ENCODE peak calls at places on chromosomes 5 and 9, in six cellular contexts. One of them, this sample, is unnamed.
A peak's percentile ranks its signal among the peaks of the same experiment; 100 is the strongest.

GRCh38 chr5:133777951-133778350 is 165.6 kb upstream of the FSTL4 start:
- DNase-seq in SHP77 treated with DMSO at 0.1 percent for 48 hours: no peak
- DNase-seq in NCI-H1930: no peak
- DNase-seq in stimulated activated CD4-positive, alpha-beta T cell treated with anti-CD3 and anti-CD28 coated beads, Interleukin-1b, Interleukin-23, amount 100 ng/mL, for 48 hours: no peak
- DNase-seq in activated naive CD8-positive, alpha-beta T cell treated with anti-CD3 and anti-CD28 coated beads, Interleukin-2, amount 50 U/mL, for 24 hours: no peak
- DNase-seq in suprapubic skin: no peak
- DNase-seq in this sample: no peak

GRCh38 chr5:100424017-100424416 is 111.2 kb upstream of the FAM174A start:
- DNase-seq in SHP77 treated with DMSO at 0.1 percent for 48 hours: no peak
- DNase-seq in NCI-H1930: no peak
- DNase-seq in activated naive CD8-positive, alpha-beta T cell treated with anti-CD3 and anti-CD28 coated beads, Interleukin-2, amount 50 U/mL, for 24 hours: no peak
- DNase-seq in suprapubic skin: no peak
- DNase-seq in stimulated activated CD4-positive, alpha-beta T cell treated with anti-CD3 and anti-CD28 coated beads, Interleukin-1b, Interleukin-23, amount 100 ng/mL, for 48 hours: no peak
- DNase-seq in this sample: no peak

GRCh38 chr5:54311178-54311811 is 922 bp upstream of the ARL15 start:
- DNase-seq in stimulated activated CD4-positive, alpha-beta T cell treated with anti-CD3 and anti-CD28 coated beads, Interleukin-1b, Interleukin-23, amount 100 ng/mL, for 48 hours: no peak
- DNase-seq in NCI-H1930: no peak
- DNase-seq in activated naive CD8-positive, alpha-beta T cell treated with anti-CD3 and anti-CD28 coated beads, Interleukin-2, amount 50 U/mL, for 24 hours: no peak
- DNase-seq in SHP77 treated with DMSO at 0.1 percent for 48 hours: no peak
- DNase-seq in suprapubic skin: no peak
- DNase-seq in this sample: no peak

GRCh38 chr9:76314321-76314720 is 79.9 kb downstream of the RFK start:
- DNase-seq in suprapubic skin: no peak
- DNase-seq in SHP77 treated with DMSO at 0.1 percent for 48 hours: no peak
- DNase-seq in activated naive CD8-positive, alpha-beta T cell treated with anti-CD3 and anti-CD28 coated beads, Interleukin-2, amount 50 U/mL, for 24 hours: no peak
- DNase-seq in stimulated activated CD4-positive, alpha-beta T cell treated with anti-CD3 and anti-CD28 coated beads, Interleukin-1b, Interleukin-23, amount 100 ng/mL, for 48 hours: no peak
- DNase-seq in NCI-H1930: no peak
- DNase-seq in this sample: no peak

GRCh38 chr5:62268239-62268638 is 37.8 kb upstream of the KIF2A start:
- DNase-seq in SHP77 treated with DMSO at 0.1 percent for 48 hours: no peak
- DNase-seq in suprapubic skin: no peak
- DNase-seq in NCI-H1930: no peak
- DNase-seq in activated naive CD8-positive, alpha-beta T cell treated with anti-CD3 and anti-CD28 coated beads, Interleukin-2, amount 50 U/mL, for 24 hours: no peak
- DNase-seq in stimulated activated CD4-positive, alpha-beta T cell treated with anti-CD3 and anti-CD28 coated beads, Interleukin-1b, Interleukin-23, amount 100 ng/mL, for 48 hours: no peak
- DNase-seq in this sample: no peak

GRCh38 chr9:32644698-32645097 is 9.2 kb upstream of the TAF1L start:
- DNase-seq in stimulated activated CD4-positive, alpha-beta T cell treated with anti-CD3 and anti-CD28 coated beads, Interleukin-1b, Interleukin-23, amount 100 ng/mL, for 48 hours: no peak
- DNase-seq in suprapubic skin: no peak
- DNase-seq in NCI-H1930: no peak
- DNase-seq in SHP77 treated with DMSO at 0.1 percent for 48 hours: no peak
- DNase-seq in activated naive CD8-positive, alpha-beta T cell treated with anti-CD3 and anti-CD28 coated beads, Interleukin-2, amount 50 U/mL, for 24 hours: no peak
- DNase-seq in this sample: no peak

GRCh38 chr5:33362915-33363314 is 77.8 kb upstream of the TARS1 start:
- DNase-seq in suprapubic skin: no peak
- DNase-seq in activated naive CD8-positive, alpha-beta T cell treated with anti-CD3 and anti-CD28 coated beads, Interleukin-2, amount 50 U/mL, for 24 hours: no peak
- DNase-seq in SHP77 treated with DMSO at 0.1 percent for 48 hours: no peak
- DNase-seq in stimulated activated CD4-positive, alpha-beta T cell treated with anti-CD3 and anti-CD28 coated beads, Interleukin-1b, Interleukin-23, amount 100 ng/mL, for 48 hours: no peak
- DNase-seq in NCI-H1930: no peak
- DNase-seq in this sample: no peak

GRCh38 chr5:157247267-157247666 is 18.7 kb upstream of the CYFIP2 start:
- DNase-seq in suprapubic skin: no peak
- DNase-seq in stimulated activated CD4-positive, alpha-beta T cell treated with anti-CD3 and anti-CD28 coated beads, Interleukin-1b, Interleukin-23, amount 100 ng/mL, for 48 hours: peak; percentile 77
- DNase-seq in SHP77 treated with DMSO at 0.1 percent for 48 hours: no peak
- DNase-seq in activated naive CD8-positive, alpha-beta T cell treated with anti-CD3 and anti-CD28 coated beads, Interleukin-2, amount 50 U/mL, for 24 hours: no peak
- DNase-seq in NCI-H1930: no peak
- DNase-seq in this sample: no peak

GRCh38 chr5:79146352-79146751 is 34.7 kb downstream of the BHMT start:
- DNase-seq in activated naive CD8-positive, alpha-beta T cell treated with anti-CD3 and anti-CD28 coated beads, Interleukin-2, amount 50 U/mL, for 24 hours: no peak
- DNase-seq in NCI-H1930: no peak
- DNase-seq in suprapubic skin: no peak
- DNase-seq in SHP77 treated with DMSO at 0.1 percent for 48 hours: no peak
- DNase-seq in stimulated activated CD4-positive, alpha-beta T cell treated with anti-CD3 and anti-CD28 coated beads, Interleukin-1b, Interleukin-23, amount 100 ng/mL, for 48 hours: no peak
- DNase-seq in this sample: no peak

GRCh38 chr5:122736086-122736485 is 38.8 kb upstream of the SNX2 start:
- DNase-seq in activated naive CD8-positive, alpha-beta T cell treated with anti-CD3 and anti-CD28 coated beads, Interleukin-2, amount 50 U/mL, for 24 hours: no peak
- DNase-seq in suprapubic skin: no peak
- DNase-seq in SHP77 treated with DMSO at 0.1 percent for 48 hours: no peak
- DNase-seq in stimulated activated CD4-positive, alpha-beta T cell treated with anti-CD3 and anti-CD28 coated beads, Interleukin-1b, Interleukin-23, amount 100 ng/mL, for 48 hours: no peak
- DNase-seq in NCI-H1930: no peak
- DNase-seq in this sample: no peak

GRCh38 chr9:79257215-79257614 is 314.6 kb upstream of the TLE4 start:
- DNase-seq in NCI-H1930: peak; percentile 23
- DNase-seq in suprapubic skin: no peak
- DNase-seq in SHP77 treated with DMSO at 0.1 percent for 48 hours: no peak
- DNase-seq in stimulated activated CD4-positive, alpha-beta T cell treated with anti-CD3 and anti-CD28 coated beads, Interleukin-1b, Interleukin-23, amount 100 ng/mL, for 48 hours: no peak
- DNase-seq in activated naive CD8-positive, alpha-beta T cell treated with anti-CD3 and anti-CD28 coated beads, Interleukin-2, amount 50 U/mL, for 24 hours: no peak
- DNase-seq in this sample: no peak

GRCh38 chr5:24535646-24536045 is 109.1 kb downstream of the CDH10 start:
- DNase-seq in activated naive CD8-positive, alpha-beta T cell treated with anti-CD3 and anti-CD28 coated beads, Interleukin-2, amount 50 U/mL, for 24 hours: no peak
- DNase-seq in suprapubic skin: no peak
- DNase-seq in SHP77 treated with DMSO at 0.1 percent for 48 hours: peak; percentile 98
- DNase-seq in NCI-H1930: no peak
- DNase-seq in stimulated activated CD4-positive, alpha-beta T cell treated with anti-CD3 and anti-CD28 coated beads, Interleukin-1b, Interleukin-23, amount 100 ng/mL, for 48 hours: no peak
- DNase-seq in this sample: no peak

GRCh38 chr5:35854248-35854647 is 2.4 kb upstream of the IL7R start:
- DNase-seq in activated naive CD8-positive, alpha-beta T cell treated with anti-CD3 and anti-CD28 coated beads, Interleukin-2, amount 50 U/mL, for 24 hours: peak; percentile 59
- DNase-seq in suprapubic skin: no peak
- DNase-seq in SHP77 treated with DMSO at 0.1 percent for 48 hours: no peak
- DNase-seq in NCI-H1930: no peak
- DNase-seq in stimulated activated CD4-positive, alpha-beta T cell treated with anti-CD3 and anti-CD28 coated beads, Interleukin-1b, Interleukin-23, amount 100 ng/mL, for 48 hours: peak; percentile 66
- DNase-seq in this sample: no peak

GRCh38 chr5:99900302-99900811 is 634.8 kb upstream of the FAM174A start:
- DNase-seq in SHP77 treated with DMSO at 0.1 percent for 48 hours: peak; percentile 25
- DNase-seq in NCI-H1930: no peak
- DNase-seq in activated naive CD8-positive, alpha-beta T cell treated with anti-CD3 and anti-CD28 coated beads, Interleukin-2, amount 50 U/mL, for 24 hours: no peak
- DNase-seq in stimulated activated CD4-positive, alpha-beta T cell treated with anti-CD3 and anti-CD28 coated beads, Interleukin-1b, Interleukin-23, amount 100 ng/mL, for 48 hours: no peak
- DNase-seq in suprapubic skin: no peak
- DNase-seq in this sample: no peak

GRCh38 chr9:117535439-117535838 is 120.6 kb upstream of the ASTN2 start:
- DNase-seq in SHP77 treated with DMSO at 0.1 percent for 48 hours: no peak
- DNase-seq in activated naive CD8-positive, alpha-beta T cell treated with anti-CD3 and anti-CD28 coated beads, Interleukin-2, amount 50 U/mL, for 24 hours: no peak
- DNase-seq in stimulated activated CD4-positive, alpha-beta T cell treated with anti-CD3 and anti-CD28 coated beads, Interleukin-1b, Interleukin-23, amount 100 ng/mL, for 48 hours: no peak
- DNase-seq in NCI-H1930: no peak
- DNase-seq in suprapubic skin: no peak
- DNase-seq in this sample: peak; percentile 15

GRCh38 chr9:136753371-136754058 is 4.5 kb downstream of the LCN8 start:
- DNase-seq in activated naive CD8-positive, alpha-beta T cell treated with anti-CD3 and anti-CD28 coated beads, Interleukin-2, amount 50 U/mL, for 24 hours: no peak
- DNase-seq in suprapubic skin: no peak
- DNase-seq in SHP77 treated with DMSO at 0.1 percent for 48 hours: no peak
- DNase-seq in NCI-H1930: no peak
- DNase-seq in stimulated activated CD4-positive, alpha-beta T cell treated with anti-CD3 and anti-CD28 coated beads, Interleukin-1b, Interleukin-23, amount 100 ng/mL, for 48 hours: no peak
- DNase-seq in this sample: no peak

GRCh38 chr5:34915856-34916192 is 313 bp downstream of the BRIX1 start:
- DNase-seq in NCI-H1930: no peak
- DNase-seq in stimulated activated CD4-positive, alpha-beta T cell treated with anti-CD3 and anti-CD28 coated beads, Interleukin-1b, Interleukin-23, amount 100 ng/mL, for 48 hours: no peak
- DNase-seq in suprapubic skin: no peak
- DNase-seq in SHP77 treated with DMSO at 0.1 percent for 48 hours: peak; percentile 37
- DNase-seq in activated naive CD8-positive, alpha-beta T cell treated with anti-CD3 and anti-CD28 coated beads, Interleukin-2, amount 50 U/mL, for 24 hours: no peak
- DNase-seq in this sample: no peak

GRCh38 chr5:180898621-180899246 is at the start of gene BTNL8:
- DNase-seq in suprapubic skin: no peak
- DNase-seq in stimulated activated CD4-positive, alpha-beta T cell treated with anti-CD3 and anti-CD28 coated beads, Interleukin-1b, Interleukin-23, amount 100 ng/mL, for 48 hours: no peak
- DNase-seq in activated naive CD8-positive, alpha-beta T cell treated with anti-CD3 and anti-CD28 coated beads, Interleukin-2, amount 50 U/mL, for 24 hours: no peak
- DNase-seq in SHP77 treated with DMSO at 0.1 percent for 48 hours: no peak
- DNase-seq in NCI-H1930: no peak
- DNase-seq in this sample: no peak

GRCh38 chr9:135600296-135600805 is 38.8 kb downstream of the PAEP start:
- DNase-seq in NCI-H1930: no peak
- DNase-seq in stimulated activated CD4-positive, alpha-beta T cell treated with anti-CD3 and anti-CD28 coated beads, Interleukin-1b, Interleukin-23, amount 100 ng/mL, for 48 hours: no peak
- DNase-seq in activated naive CD8-positive, alpha-beta T cell treated with anti-CD3 and anti-CD28 coated beads, Interleukin-2, amount 50 U/mL, for 24 hours: no peak
- DNase-seq in SHP77 treated with DMSO at 0.1 percent for 48 hours: no peak
- DNase-seq in suprapubic skin: no peak
- DNase-seq in this sample: no peak

GRCh38 chr5:152051499-152052454 is 127.1 kb upstream of the GLRA1 start:
- DNase-seq in activated naive CD8-positive, alpha-beta T cell treated with anti-CD3 and anti-CD28 coated beads, Interleukin-2, amount 50 U/mL, for 24 hours: no peak
- DNase-seq in stimulated activated CD4-positive, alpha-beta T cell treated with anti-CD3 and anti-CD28 coated beads, Interleukin-1b, Interleukin-23, amount 100 ng/mL, for 48 hours: no peak
- DNase-seq in SHP77 treated with DMSO at 0.1 percent for 48 hours: no peak
- DNase-seq in suprapubic skin: no peak
- DNase-seq in NCI-H1930: no peak
- DNase-seq in this sample: no peak

GRCh38 chr5:82364497-82364896 is 86.3 kb upstream of the RPS23 start:
- DNase-seq in NCI-H1930: no peak
- DNase-seq in activated naive CD8-positive, alpha-beta T cell treated with anti-CD3 and anti-CD28 coated beads, Interleukin-2, amount 50 U/mL, for 24 hours: no peak
- DNase-seq in stimulated activated CD4-positive, alpha-beta T cell treated with anti-CD3 and anti-CD28 coated beads, Interleukin-1b, Interleukin-23, amount 100 ng/mL, for 48 hours: no peak
- DNase-seq in SHP77 treated with DMSO at 0.1 percent for 48 hours: no peak
- DNase-seq in suprapubic skin: no peak
- DNase-seq in this sample: no peak

GRCh38 chr5:173265433-173265832 is 30.4 kb upstream of the NKX2-5 start:
- DNase-seq in activated naive CD8-positive, alpha-beta T cell treated with anti-CD3 and anti-CD28 coated beads, Interleukin-2, amount 50 U/mL, for 24 hours: no peak
- DNase-seq in NCI-H1930: no peak
- DNase-seq in stimulated activated CD4-positive, alpha-beta T cell treated with anti-CD3 and anti-CD28 coated beads, Interleukin-1b, Interleukin-23, amount 100 ng/mL, for 48 hours: no peak
- DNase-seq in SHP77 treated with DMSO at 0.1 percent for 48 hours: no peak
- DNase-seq in suprapubic skin: peak; percentile 50
- DNase-seq in this sample: no peak

GRCh38 chr5:170614071-170614490 is 110.3 kb downstream of the KCNIP1 start:
- DNase-seq in SHP77 treated with DMSO at 0.1 percent for 48 hours: no peak
- DNase-seq in suprapubic skin: no peak
- DNase-seq in stimulated activated CD4-positive, alpha-beta T cell treated with anti-CD3 and anti-CD28 coated beads, Interleukin-1b, Interleukin-23, amount 100 ng/mL, for 48 hours: no peak
- DNase-seq in NCI-H1930: no peak
- DNase-seq in activated naive CD8-positive, alpha-beta T cell treated with anti-CD3 and anti-CD28 coated beads, Interleukin-2, amount 50 U/mL, for 24 hours: no peak
- DNase-seq in this sample: no peak

GRCh38 chr5:175478384-175479124 is at the start of gene SFXN1:
- DNase-seq in suprapubic skin: no peak
- DNase-seq in NCI-H1930: peak; percentile 62
- DNase-seq in stimulated activated CD4-positive, alpha-beta T cell treated with anti-CD3 and anti-CD28 coated beads, Interleukin-1b, Interleukin-23, amount 100 ng/mL, for 48 hours: peak; percentile 82
- DNase-seq in activated naive CD8-positive, alpha-beta T cell treated with anti-CD3 and anti-CD28 coated beads, Interleukin-2, amount 50 U/mL, for 24 hours: peak; percentile 88
- DNase-seq in SHP77 treated with DMSO at 0.1 percent for 48 hours: peak; percentile 30
- DNase-seq in this sample: no peak

GRCh38 chr5:109865636-109866035 is 175.9 kb downstream of the MAN2A1 start:
- DNase-seq in suprapubic skin: no peak
- DNase-seq in NCI-H1930: no peak
- DNase-seq in activated naive CD8-positive, alpha-beta T cell treated with anti-CD3 and anti-CD28 coated beads, Interleukin-2, amount 50 U/mL, for 24 hours: no peak
- DNase-seq in stimulated activated CD4-positive, alpha-beta T cell treated with anti-CD3 and anti-CD28 coated beads, Interleukin-1b, Interleukin-23, amount 100 ng/mL, for 48 hours: peak; percentile 15
- DNase-seq in SHP77 treated with DMSO at 0.1 percent for 48 hours: peak; percentile 81
- DNase-seq in this sample: no peak

GRCh38 chr9:127455299-127455992 is 4.1 kb downstream of the LRSAM1 start:
- DNase-seq in NCI-H1930: no peak
- DNase-seq in stimulated activated CD4-positive, alpha-beta T cell treated with anti-CD3 and anti-CD28 coated beads, Interleukin-1b, Interleukin-23, amount 100 ng/mL, for 48 hours: peak; percentile 18
- DNase-seq in SHP77 treated with DMSO at 0.1 percent for 48 hours: no peak
- DNase-seq in suprapubic skin: no peak
- DNase-seq in activated naive CD8-positive, alpha-beta T cell treated with anti-CD3 and anti-CD28 coated beads, Interleukin-2, amount 50 U/mL, for 24 hours: no peak
- DNase-seq in this sample: no peak

GRCh38 chr5:125311743-125312142 is 565.3 kb upstream of the ZNF608 start:
- DNase-seq in suprapubic skin: no peak
- DNase-seq in SHP77 treated with DMSO at 0.1 percent for 48 hours: no peak
- DNase-seq in stimulated activated CD4-positive, alpha-beta T cell treated with anti-CD3 and anti-CD28 coated beads, Interleukin-1b, Interleukin-23, amount 100 ng/mL, for 48 hours: no peak
- DNase-seq in NCI-H1930: no peak
- DNase-seq in activated naive CD8-positive, alpha-beta T cell treated with anti-CD3 and anti-CD28 coated beads, Interleukin-2, amount 50 U/mL, for 24 hours: no peak
- DNase-seq in this sample: no peak

GRCh38 chr9:20732118-20732517 is 48.1 kb downstream of the FOCAD start:
- DNase-seq in SHP77 treated with DMSO at 0.1 percent for 48 hours: no peak
- DNase-seq in stimulated activated CD4-positive, alpha-beta T cell treated with anti-CD3 and anti-CD28 coated beads, Interleukin-1b, Interleukin-23, amount 100 ng/mL, for 48 hours: no peak
- DNase-seq in activated naive CD8-positive, alpha-beta T cell treated with anti-CD3 and anti-CD28 coated beads, Interleukin-2, amount 50 U/mL, for 24 hours: no peak
- DNase-seq in suprapubic skin: no peak
- DNase-seq in NCI-H1930: no peak
- DNase-seq in this sample: no peak

GRCh38 chr9:20226345-20226744 is 396.0 kb downstream of the MLLT3 start:
- DNase-seq in NCI-H1930: no peak
- DNase-seq in suprapubic skin: no peak
- DNase-seq in SHP77 treated with DMSO at 0.1 percent for 48 hours: no peak
- DNase-seq in stimulated activated CD4-positive, alpha-beta T cell treated with anti-CD3 and anti-CD28 coated beads, Interleukin-1b, Interleukin-23, amount 100 ng/mL, for 48 hours: no peak
- DNase-seq in activated naive CD8-positive, alpha-beta T cell treated with anti-CD3 and anti-CD28 coated beads, Interleukin-2, amount 50 U/mL, for 24 hours: no peak
- DNase-seq in this sample: no peak

GRCh38 chr9:120740135-120740534 is 25.9 kb upstream of the MEGF9 start:
- DNase-seq in activated naive CD8-positive, alpha-beta T cell treated with anti-CD3 and anti-CD28 coated beads, Interleukin-2, amount 50 U/mL, for 24 hours: no peak
- DNase-seq in SHP77 treated with DMSO at 0.1 percent for 48 hours: no peak
- DNase-seq in stimulated activated CD4-positive, alpha-beta T cell treated with anti-CD3 and anti-CD28 coated beads, Interleukin-1b, Interleukin-23, amount 100 ng/mL, for 48 hours: no peak
- DNase-seq in suprapubic skin: no peak
- DNase-seq in NCI-H1930: no peak
- DNase-seq in this sample: no peak

GRCh38 chr5:137582218-137582617 is 83.1 kb upstream of the SPOCK1 start:
- DNase-seq in suprapubic skin: no peak
- DNase-seq in NCI-H1930: no peak
- DNase-seq in SHP77 treated with DMSO at 0.1 percent for 48 hours: no peak
- DNase-seq in stimulated activated CD4-positive, alpha-beta T cell treated with anti-CD3 and anti-CD28 coated beads, Interleukin-1b, Interleukin-23, amount 100 ng/mL, for 48 hours: no peak
- DNase-seq in activated naive CD8-positive, alpha-beta T cell treated with anti-CD3 and anti-CD28 coated beads, Interleukin-2, amount 50 U/mL, for 24 hours: no peak
- DNase-seq in this sample: no peak

GRCh38 chr9:136293476-136294077 is 10.3 kb downstream of the CCDC187 start:
- DNase-seq in SHP77 treated with DMSO at 0.1 percent for 48 hours: no peak
- DNase-seq in activated naive CD8-positive, alpha-beta T cell treated with anti-CD3 and anti-CD28 coated beads, Interleukin-2, amount 50 U/mL, for 24 hours: no peak
- DNase-seq in suprapubic skin: no peak
- DNase-seq in NCI-H1930: no peak
- DNase-seq in stimulated activated CD4-positive, alpha-beta T cell treated with anti-CD3 and anti-CD28 coated beads, Interleukin-1b, Interleukin-23, amount 100 ng/mL, for 48 hours: no peak
- DNase-seq in this sample: no peak

GRCh38 chr5:74392698-74393431 is 247.7 kb downstream of the ENC1 start:
- DNase-seq in NCI-H1930: no peak
- DNase-seq in activated naive CD8-positive, alpha-beta T cell treated with anti-CD3 and anti-CD28 coated beads, Interleukin-2, amount 50 U/mL, for 24 hours: no peak
- DNase-seq in suprapubic skin: no peak
- DNase-seq in SHP77 treated with DMSO at 0.1 percent for 48 hours: no peak
- DNase-seq in stimulated activated CD4-positive, alpha-beta T cell treated with anti-CD3 and anti-CD28 coated beads, Interleukin-1b, Interleukin-23, amount 100 ng/mL, for 48 hours: no peak
- DNase-seq in this sample: no peak

GRCh38 chr9:121942313-121942712 is 150.8 kb downstream of the TTLL11 start:
- DNase-seq in activated naive CD8-positive, alpha-beta T cell treated with anti-CD3 and anti-CD28 coated beads, Interleukin-2, amount 50 U/mL, for 24 hours: no peak
- DNase-seq in suprapubic skin: no peak
- DNase-seq in SHP77 treated with DMSO at 0.1 percent for 48 hours: no peak
- DNase-seq in stimulated activated CD4-positive, alpha-beta T cell treated with anti-CD3 and anti-CD28 coated beads, Interleukin-1b, Interleukin-23, amount 100 ng/mL, for 48 hours: no peak
- DNase-seq in NCI-H1930: no peak
- DNase-seq in this sample: no peak

GRCh38 chr5:116454417-116454927 is 120.2 kb downstream of the SEMA6A start:
- DNase-seq in NCI-H1930: no peak
- DNase-seq in suprapubic skin: no peak
- DNase-seq in SHP77 treated with DMSO at 0.1 percent for 48 hours: no peak
- DNase-seq in activated naive CD8-positive, alpha-beta T cell treated with anti-CD3 and anti-CD28 coated beads, Interleukin-2, amount 50 U/mL, for 24 hours: peak; percentile 4
- DNase-seq in stimulated activated CD4-positive, alpha-beta T cell treated with anti-CD3 and anti-CD28 coated beads, Interleukin-1b, Interleukin-23, amount 100 ng/mL, for 48 hours: no peak
- DNase-seq in this sample: no peak

GRCh38 chr5:160280384-160281090 is 31.8 kb downstream of the CCNJL start:
- DNase-seq in activated naive CD8-positive, alpha-beta T cell treated with anti-CD3 and anti-CD28 coated beads, Interleukin-2, amount 50 U/mL, for 24 hours: no peak
- DNase-seq in SHP77 treated with DMSO at 0.1 percent for 48 hours: no peak
- DNase-seq in NCI-H1930: no peak
- DNase-seq in stimulated activated CD4-positive, alpha-beta T cell treated with anti-CD3 and anti-CD28 coated beads, Interleukin-1b, Interleukin-23, amount 100 ng/mL, for 48 hours: no peak
- DNase-seq in suprapubic skin: no peak
- DNase-seq in this sample: no peak